ENCODE peak calls at places on chromosomes 4 and X, in seven cellular contexts. One of them, this sample, is unnamed.

GRCh38 chr4:17058506-17058905 is 160.1 kb upstream of the LDB2 start:
- DNase-seq in NCI-H1930: no peak
- DNase-seq in ACHN: no peak
- DNase-seq in NCI-H1092: no peak
- DNase-seq in psoas muscle: peak; percentile 24
- DNase-seq in HT1080: no peak
- DNase-seq in esophagus squamous epithelium: no peak
- DNase-seq in this sample: no peak

GRCh38 chr4:17687237-17687857 is 72.9 kb downstream of the MED28 start:
- DNase-seq in NCI-H1930: no peak
- DNase-seq in ACHN: no peak
- DNase-seq in NCI-H1092: no peak
- DNase-seq in psoas muscle: no peak
- DNase-seq in HT1080: peak; percentile 5
- DNase-seq in esophagus squamous epithelium: no peak
- DNase-seq in this sample: no peak

GRCh38 chr4:772118-772517 is 53.8 kb downstream of the CPLX1 start:
- DNase-seq in NCI-H1930: no peak
- DNase-seq in ACHN: no peak
- DNase-seq in NCI-H1092: no peak
- DNase-seq in psoas muscle: peak; percentile 10
- DNase-seq in HT1080: no peak
- DNase-seq in esophagus squamous epithelium: no peak
- DNase-seq in this sample: no peak

GRCh38 chr4:145618210-145618911 is 824 bp upstream of the MMAA start:
- DNase-seq in NCI-H1930: no peak
- DNase-seq in ACHN: no peak
- DNase-seq in NCI-H1092: no peak
- DNase-seq in psoas muscle: peak; percentile 19
- DNase-seq in HT1080: no peak
- DNase-seq in esophagus squamous epithelium: no peak
- DNase-seq in this sample: no peak

GRCh38 chr4:2811830-2812599 is 19.1 kb downstream of the SH3BP2 start:
- DNase-seq in NCI-H1930: no peak
- DNase-seq in ACHN: peak; percentile 84
- DNase-seq in NCI-H1092: no peak
- DNase-seq in psoas muscle: peak; percentile 76
- DNase-seq in HT1080: peak; percentile 91
- DNase-seq in esophagus squamous epithelium: peak; percentile 43
- DNase-seq in this sample: peak; percentile 60

GRCh38 chrX:19752043-19752442 is 135.4 kb downstream of the SH3KBP1 start:
- DNase-seq in NCI-H1930: no peak
- DNase-seq in ACHN: no peak
- DNase-seq in NCI-H1092: no peak
- DNase-seq in psoas muscle: no peak
- DNase-seq in HT1080: no peak
- DNase-seq in esophagus squamous epithelium: no peak
- DNase-seq in this sample: no peak

GRCh38 chrX:17024896-17025295 is 78.4 kb downstream of the REPS2 start:
- DNase-seq in NCI-H1930: no peak
- DNase-seq in ACHN: peak; percentile 59
- DNase-seq in NCI-H1092: no peak
- DNase-seq in psoas muscle: no peak
- DNase-seq in HT1080: no peak
- DNase-seq in esophagus squamous epithelium: no peak
- DNase-seq in this sample: peak; percentile 47

GRCh38 chrX:143580266-143580665 is 55.6 kb downstream of the SLITRK4 start:
- DNase-seq in NCI-H1930: no peak
- DNase-seq in ACHN: no peak
- DNase-seq in NCI-H1092: no peak
- DNase-seq in psoas muscle: no peak
- DNase-seq in HT1080: peak; percentile 72
- DNase-seq in esophagus squamous epithelium: no peak
- DNase-seq in this sample: no peak

GRCh38 chr4:2413821-2414610 is 4.4 kb downstream of the ZFYVE28 start:
- DNase-seq in NCI-H1930: no peak
- DNase-seq in ACHN: no peak
- DNase-seq in NCI-H1092: no peak
- DNase-seq in psoas muscle: no peak
- DNase-seq in HT1080: peak; percentile 32
- DNase-seq in esophagus squamous epithelium: no peak
- DNase-seq in this sample: peak; percentile 63

GRCh38 chr4:6926681-6927478 is 17.3 kb downstream of the TBC1D14 start:
- DNase-seq in NCI-H1930: no peak
- DNase-seq in ACHN: no peak
- DNase-seq in NCI-H1092: no peak
- DNase-seq in psoas muscle: peak; percentile 61
- DNase-seq in HT1080: no peak
- DNase-seq in esophagus squamous epithelium: no peak
- DNase-seq in this sample: no peak

GRCh38 chr4:84479663-84480062 is 19.4 kb downstream of the NKX6-1 start:
- DNase-seq in NCI-H1930: no peak
- DNase-seq in ACHN: no peak
- DNase-seq in NCI-H1092: no peak
- DNase-seq in psoas muscle: no peak
- DNase-seq in HT1080: peak; percentile 7
- DNase-seq in esophagus squamous epithelium: no peak
- DNase-seq in this sample: peak; percentile 42

GRCh38 chr4:64781737-64782326 is 372.6 kb upstream of the TECRL start:
- DNase-seq in NCI-H1930: peak; percentile 1
- DNase-seq in ACHN: peak; percentile 30
- DNase-seq in NCI-H1092: peak; percentile 6
- DNase-seq in psoas muscle: no peak
- DNase-seq in HT1080: peak; percentile 26
- DNase-seq in esophagus squamous epithelium: no peak
- DNase-seq in this sample: peak; percentile 49

GRCh38 chrX:39601193-39602085 is 496.3 kb downstream of the BCOR start:
- DNase-seq in NCI-H1930: no peak
- DNase-seq in ACHN: no peak
- DNase-seq in NCI-H1092: no peak
- DNase-seq in psoas muscle: no peak
- DNase-seq in HT1080: no peak
- DNase-seq in esophagus squamous epithelium: no peak
- DNase-seq in this sample: no peak

GRCh38 chr4:153393397-153393796 is 48.9 kb downstream of the MND1 start:
- DNase-seq in NCI-H1930: no peak
- DNase-seq in ACHN: peak; percentile 80
- DNase-seq in NCI-H1092: no peak
- DNase-seq in psoas muscle: peak; percentile 35
- DNase-seq in HT1080: peak; percentile 74
- DNase-seq in esophagus squamous epithelium: no peak
- DNase-seq in this sample: no peak

GRCh38 chrX:56733459-56734046 is 4.5 kb downstream of the NBDY start:
- DNase-seq in NCI-H1930: peak; percentile 38
- DNase-seq in ACHN: peak; percentile 42
- DNase-seq in NCI-H1092: no peak
- DNase-seq in psoas muscle: no peak
- DNase-seq in HT1080: peak; percentile 10
- DNase-seq in esophagus squamous epithelium: no peak
- DNase-seq in this sample: peak; percentile 73

This sample was measured in GM23338.